ENCODE peak calls at places on chromosome X, in six cellular contexts. O, L, H, X, V and M are unnamed samples.
A peak's percentile ranks its signal among the peaks of the same experiment; 100 is the strongest.

GRCh38 chrX:78104447-78105176 is 564 bp downstream of the PGK1 start:
- DNase-seq in L (no peak), X (no peak), H (no peak), O (no peak), V (peak; percentile 51), M (no peak)

GRCh38 chrX:129600981-129601424 is 53.8 kb downstream of the APLN start:
- DNase-seq in L (no peak), H (no peak), O (no peak), X (no peak), V (peak; percentile 35), M (no peak)

GRCh38 chrX:45515262-45516215 is 314.9 kb upstream of the DIPK2B start:
- DNase-seq in O (no peak), X (peak; percentile 89), L (no peak), V (peak; percentile 93), H (no peak), M (no peak)

GRCh38 chrX:114626323-114626722 is 42.4 kb downstream of the HTR2C start:
- DNase-seq in L (no peak), V (peak; percentile 17), H (no peak), X (no peak), O (no peak), M (no peak)

GRCh38 chrX:49878128-49878833 is 1.0 kb upstream of the USP27X start:
- DNase-seq in V (peak; percentile 1), H (no peak), O (no peak), X (no peak), L (no peak), M (no peak)

GRCh38 chrX:21770631-21771321 is 12.9 kb upstream of the SMPX start:
- DNase-seq in X (no peak), H (no peak), V (peak; percentile 10), L (no peak), O (peak; percentile 49), M (no peak)

GRCh38 chrX:100289159-100289558 is 120.9 kb downstream of the PCDH19 start:
- DNase-seq in H (no peak), O (no peak), X (no peak), L (no peak), V (no peak), M (no peak)

GRCh38 chrX:129188223-129188622 is 335.1 kb downstream of the SMARCA1 start:
- DNase-seq in V (no peak), X (no peak), H (no peak), O (peak; percentile 80), L (no peak), M (no peak)

GRCh38 chrX:39815621-39816020 is 282.1 kb downstream of the BCOR start:
- DNase-seq in H (peak; percentile 54), X (no peak), O (peak; percentile 56), V (no peak), L (no peak), M (no peak)

GRCh38 chrX:106038625-106039024 is at the start of gene SERPINA7:
- DNase-seq in O (no peak), V (no peak), X (no peak), H (no peak), L (no peak), M (no peak)

GRCh38 chrX:151871244-151871643 is 41.4 kb upstream of the MAGEA4 start:
- DNase-seq in X (peak; percentile 61), L (no peak), O (no peak), H (no peak), V (peak; percentile 91), M (no peak)